ENCODE peak calls at places on chromosomes 13 and 19, in nine cellular contexts. M is neural progenitor cell, K is GM23248, C is hepatocyte, A is MM.1S, J is PC-3, S is GM23338, W is OCI-LY7, G is SK-N-SH. Q is an unnamed sample.

GRCh38 chr13:72255908-72256307 is 388.9 kb upstream of the DACH1 start:
- DNase-seq in M (peak; percentile 66), K (no peak), C (peak; percentile 61), A (peak; percentile 61), J (peak; percentile 70), S (peak; percentile 82), W (no peak), G (peak; percentile 19), Q (peak; percentile 13)

GRCh38 chr13:99908129-99908805 is 63.3 kb downstream of the ZIC5 start:
- DNase-seq in M (no peak), K (no peak), C (no peak), A (no peak), J (no peak), S (no peak), W (no peak), G (no peak), Q (no peak)

GRCh38 chr19:7635670-7636069 is 1.2 kb upstream of the STXBP2 start:
- DNase-seq in M (no peak), K (no peak), C (no peak), A (no peak), J (no peak), S (no peak), W (no peak), G (no peak), Q (no peak)

GRCh38 chr19:1019980-1020867 is 699 bp downstream of the TMEM259 start:
- DNase-seq in M (peak; percentile 43), K (no peak), C (no peak), A (peak; percentile 44), J (no peak), S (peak; percentile 33), W (peak; percentile 70), G (no peak), Q (no peak)

GRCh38 chr19:48928164-48929005 is 5.1 kb upstream of the DHDH start:
- DNase-seq in M (no peak), K (no peak), C (no peak), A (no peak), J (peak; percentile 70), S (no peak), W (no peak), G (no peak), Q (no peak)

GRCh38 chr19:43774103-43774939 is 6.5 kb downstream of the KCNN4 start:
- DNase-seq in M (peak; percentile 85), K (peak; percentile 79), C (peak; percentile 86), A (no peak), J (no peak), S (peak; percentile 91), W (no peak), G (peak; percentile 87), Q (no peak)

GRCh38 chr19:38433268-38433733 is at the start of gene RYR1:
- DNase-seq in M (peak; percentile 95), K (peak; percentile 58), C (peak; percentile 50), A (peak; percentile 16), J (no peak), S (peak; percentile 99), W (peak; percentile 27), G (peak; percentile 90), Q (peak; percentile 37)

GRCh38 chr13:26785845-26786630 is 25.5 kb upstream of the GPR12 start:
- DNase-seq in M (peak; percentile 30), K (no peak), C (no peak), A (peak; percentile 78), J (no peak), S (peak; percentile 79), W (peak; percentile 90), G (no peak), Q (no peak)

GRCh38 chr13:28658539-28658795 is 463 bp upstream of the POMP start:
- DNase-seq in M (no peak), K (no peak), C (peak; percentile 6), A (no peak), J (no peak), S (no peak), W (no peak), G (peak; percentile 38), Q (no peak)

GRCh38 chr13:34416833-34417425 is 525.1 kb upstream of the NBEA start:
- DNase-seq in M (no peak), K (peak; percentile 88), C (no peak), A (no peak), J (peak; percentile 67), S (peak; percentile 1), W (no peak), G (no peak), Q (no peak)

GRCh38 chr13:34414616-34415015 is 527.5 kb upstream of the NBEA start:
- DNase-seq in M (no peak), K (no peak), C (no peak), A (no peak), J (no peak), S (no peak), W (no peak), G (no peak), Q (no peak)

GRCh38 chr13:34420975-34421719 is 520.9 kb upstream of the NBEA start:
- DNase-seq in M (no peak), K (peak; percentile 7), C (no peak), A (no peak), J (peak; percentile 7), S (peak; percentile 27), W (peak; percentile 0), G (no peak), Q (no peak)

GRCh38 chr13:34421849-34422475 is 520.1 kb upstream of the NBEA start:
- DNase-seq in M (no peak), K (no peak), C (no peak), A (no peak), J (no peak), S (no peak), W (no peak), G (no peak), Q (no peak)

GRCh38 chr13:34419025-34419424 is 523.0 kb upstream of the NBEA start:
- DNase-seq in M (no peak), K (no peak), C (no peak), A (no peak), J (no peak), S (no peak), W (no peak), G (peak; percentile 68), Q (no peak)
- TF ChIP-seq EZH2phosphoT487 in M (no peak), K (no peak), C (no peak), A (no peak), J (no peak), S (no peak), W (no peak), G (no peak), Q (no peak)

GRCh38 chr19:14479309-14479984 is 4.3 kb upstream of the PTGER1 start:
- DNase-seq in M (no peak), K (no peak), C (no peak), A (no peak), J (no peak), S (no peak), W (no peak), G (no peak), Q (no peak)

GRCh38 chr19:14480695-14481069 is 5.5 kb upstream of the PTGER1 start:
- DNase-seq in M (no peak), K (peak; percentile 33), C (no peak), A (no peak), J (no peak), S (no peak), W (no peak), G (peak; percentile 47), Q (no peak)

GRCh38 chr19:14482112-14482941 is 7.2 kb upstream of the PTGER1 start:
- DNase-seq in M (no peak), K (no peak), C (no peak), A (no peak), J (no peak), S (no peak), W (no peak), G (no peak), Q (no peak)

GRCh38 chr19:14478113-14478545 is 3.0 kb upstream of the PTGER1 start:
- DNase-seq in M (no peak), K (no peak), C (no peak), A (no peak), J (no peak), S (no peak), W (no peak), G (peak; percentile 35), Q (no peak)

DNA sequence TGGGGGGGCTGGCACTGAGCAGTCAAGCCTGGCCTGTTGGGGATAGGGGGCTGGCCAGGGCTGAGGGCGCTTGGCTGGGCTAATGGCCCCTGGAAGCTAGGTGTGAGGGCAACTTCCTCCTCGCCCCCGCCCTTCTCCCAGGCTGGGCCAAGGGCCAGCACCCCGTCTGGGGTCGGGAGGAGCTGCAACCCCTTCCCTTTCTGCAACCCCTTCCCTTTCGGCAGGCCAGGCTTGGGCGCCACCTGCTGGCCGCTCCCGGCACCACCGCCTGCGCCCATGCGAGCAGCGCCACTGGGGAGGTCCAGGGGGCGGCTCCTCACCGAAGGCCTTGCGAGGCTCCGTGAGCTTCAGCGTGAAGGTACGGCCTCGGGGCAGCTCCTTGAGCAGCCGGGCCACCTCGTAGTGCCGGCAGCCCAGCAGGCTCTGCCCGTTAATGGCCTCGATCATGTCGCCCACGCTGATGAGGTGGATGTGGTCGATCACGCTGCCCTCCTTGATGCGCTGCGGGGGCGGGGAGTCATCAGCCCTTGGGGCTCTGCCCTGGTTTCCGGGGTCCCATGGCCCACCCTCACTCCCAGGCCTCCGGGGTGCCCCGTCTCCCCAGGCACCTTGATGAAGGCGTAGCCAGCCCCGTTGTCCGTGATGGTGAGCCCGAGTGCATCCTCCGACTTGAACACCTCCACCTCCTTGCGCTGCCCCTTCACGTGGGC is 5.0 kb upstream of the PTGER1 start:
- DNase-seq in M (peak; percentile 82), K (no peak), C (no peak), A (peak; percentile 31), J (peak; percentile 40), S (peak; percentile 89), W (peak; percentile 65), G (peak; percentile 95), Q (no peak)
- TF ChIP-seq EZH2phosphoT487 in M (no peak), K (no peak), C (no peak), A (no peak), J (no peak), S (no peak), W (no peak), G (no peak), Q (no peak)

DNA sequence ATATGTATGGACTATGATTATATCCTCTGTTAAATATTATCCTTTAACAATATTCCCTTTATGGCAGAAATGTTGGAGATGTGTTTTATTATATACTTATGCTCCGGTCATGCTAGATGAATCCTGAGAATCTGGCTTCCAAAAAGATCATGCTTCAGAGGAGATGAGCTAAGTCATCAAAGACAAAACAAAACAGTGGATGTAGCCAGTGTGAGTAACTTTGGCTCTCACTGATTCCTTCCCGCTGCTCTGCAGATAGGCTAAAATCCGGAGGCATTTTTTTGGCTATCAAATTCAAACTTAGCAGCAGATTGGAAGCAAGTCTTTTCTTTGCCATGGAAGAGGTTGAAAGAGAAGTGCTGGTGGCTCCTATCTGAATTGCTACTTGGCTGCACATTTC is 295.9 kb downstream of the GPC6 start:
- DNase-seq in M (peak; percentile 17), K (peak; percentile 68), C (no peak), A (no peak), J (no peak), S (peak; percentile 22), W (no peak), G (no peak), Q (no peak)
- TF ChIP-seq EZH2phosphoT487 in M (no peak), K (no peak), C (no peak), A (no peak), J (no peak), S (no peak), W (no peak), G (no peak), Q (no peak)

DNA sequence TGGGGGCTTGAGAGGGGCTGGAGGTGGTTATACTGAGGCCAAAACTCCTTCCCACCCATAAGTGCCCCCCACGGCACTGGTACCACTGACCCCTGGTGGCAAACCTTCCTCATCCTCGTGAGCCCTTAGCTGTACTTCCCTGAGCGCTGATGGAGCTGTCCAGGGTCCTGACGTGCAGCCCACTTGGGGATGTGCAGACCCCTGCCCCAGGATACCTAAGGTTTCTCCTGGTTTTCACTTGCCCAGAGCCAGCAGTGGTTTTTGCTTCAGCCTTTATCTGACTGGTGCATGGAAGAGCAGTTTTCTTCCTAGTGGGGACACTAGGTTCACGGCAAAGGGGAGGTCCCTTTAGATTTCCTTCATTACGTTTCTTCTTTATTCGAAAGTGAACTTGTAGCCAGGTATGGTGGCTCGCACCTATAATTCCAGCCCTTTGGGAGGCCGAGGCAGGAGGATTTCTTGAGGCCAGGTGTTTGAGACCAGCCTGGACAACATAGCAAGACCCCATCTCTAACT is 28.7 kb upstream of the KCTD15 start:
- DNase-seq in M (peak; percentile 92), K (peak; percentile 39), C (peak; percentile 80), A (peak; percentile 29), J (peak; percentile 25), S (peak; percentile 92), W (peak; percentile 34), G (no peak), Q (no peak)
- TF ChIP-seq EZH2phosphoT487 in M (no peak), K (no peak), C (no peak), A (no peak), J (no peak), S (no peak), W (no peak), G (no peak), Q (no peak)

Q was measured in HCT116.